ENCODE peak calls at places on chromosomes 3 and 15, in seven cellular contexts. B is colonic mucosa, O is bronchial epithelial cell, G is mammary epithelial cell, A is fibroblast of the aortic adventitia, X is Panc1, D is heart left ventricle. V is an unnamed sample.

GRCh38 chr15:82159922-82160321 is 102.6 kb downstream of the EFL1 start:
- DNase-seq in D (no peak), O (peak), B (no peak), X (peak), G (peak), A (peak), V (no peak)

GRCh38 chr3:48686538-48687219 is 964 bp upstream of the NCKIPSD start:
- DNase-seq in A (no peak), G (no peak), B (no peak), X (no peak), O (peak), D (no peak), V (no peak)

GRCh38 chr15:100050877-100051786 is 290.6 kb downstream of the ADAMTS17 start:
- DNase-seq in B (peak), A (no peak), G (no peak), O (no peak), X (no peak), D (no peak), V (no peak)

GRCh38 chr3:168073842-168074311 is 21.8 kb downstream of the GOLIM4 start:
- DNase-seq in O (no peak), A (no peak), G (peak), B (no peak), X (no peak), D (no peak), V (no peak)

GRCh38 chr15:85676332-85676731 is 118.4 kb downstream of the KLHL25 start:
- DNase-seq in B (no peak), D (no peak), O (peak), X (no peak), G (peak), A (no peak), V (no peak)

GRCh38 chr15:70362911-70363310 is 265.2 kb upstream of the TLE3 start:
- DNase-seq in A (peak), O (no peak), B (no peak), G (no peak), X (no peak), D (peak), V (peak)

GRCh38 chr3:42852443-42852842 is 23.2 kb downstream of the CYP8B1 start:
- DNase-seq in X (no peak), B (no peak), O (no peak), G (no peak), A (no peak), D (no peak), V (no peak)

GRCh38 chr15:90402230-90402629 is 14.2 kb downstream of the IQGAP1 start:
- DNase-seq in X (peak), G (peak), D (peak), O (peak), A (peak), B (peak), V (peak)

GRCh38 chr15:50262533-50262932 is 3.0 kb downstream of the HDC start:
- DNase-seq in D (no peak), B (no peak), O (no peak), G (no peak), A (no peak), X (no peak), V (no peak)

GRCh38 chr15:33148129-33148850 is 46.2 kb downstream of the FMN1 start:
- DNase-seq in O (no peak), B (no peak), D (no peak), X (no peak), G (no peak), A (no peak), V (no peak)

GRCh38 chr3:188904670-188905069 is 267.1 kb upstream of the TPRG1 start:
- DNase-seq in G (peak), X (no peak), D (no peak), A (peak), O (peak), B (no peak), V (no peak)

GRCh38 chr3:126951561-126951960 is 31.4 kb upstream of the PLXNA1 start:
- DNase-seq in D (peak), O (no peak), B (no peak), G (no peak), A (no peak), X (no peak), V (peak)

GRCh38 chr3:56839784-56840724 is 38.3 kb upstream of the ARHGEF3 start:
- DNase-seq in A (peak), D (no peak), O (peak), B (no peak), G (peak), X (peak), V (no peak)

GRCh38 chr3:54557538-54558419 is 370.1 kb downstream of the LRTM1 start:
- DNase-seq in A (no peak), X (no peak), D (no peak), G (peak), O (peak), B (no peak), V (no peak)

GRCh38 chr3:24521306-24522154 is 26.9 kb upstream of the THRB start:
- DNase-seq in O (peak), G (peak), A (peak), B (peak), D (peak), X (no peak), V (peak)

GRCh38 chr3:99658274-99658673 is 19.9 kb downstream of the COL8A1 start:
- DNase-seq in X (no peak), O (no peak), G (no peak), D (no peak), B (no peak), A (no peak), V (no peak)

GRCh38 chr3:30752961-30753360 is 141.5 kb downstream of the GADL1 start:
- DNase-seq in X (no peak), A (peak), G (peak), D (no peak), B (peak), O (peak), V (peak)

GRCh38 chr3:106262976-106263375 is 394.2 kb upstream of the CBLB start:
- DNase-seq in O (no peak), G (no peak), D (no peak), X (no peak), A (peak), B (no peak), V (no peak)

GRCh38 chr3:141228385-141228784 is 3.2 kb upstream of the PXYLP1 start:
- DNase-seq in X (no peak), B (no peak), A (no peak), O (no peak), D (no peak), G (no peak), V (no peak)

GRCh38 chr15:58748787-58749531 is 548 bp downstream of the ADAM10 start:
- DNase-seq in B (peak), X (no peak), G (peak), A (peak), O (no peak), D (peak), V (peak)

GRCh38 chr15:89243046-89243690 is 611 bp upstream of the FANCI start:
- DNase-seq in A (peak), D (no peak), O (no peak), B (no peak), X (no peak), G (no peak), V (no peak)

GRCh38 chr3:170062769-170063168 is 25.0 kb downstream of the GPR160 start:
- DNase-seq in B (no peak), O (no peak), X (no peak), G (no peak), A (no peak), D (no peak), V (no peak)

GRCh38 chr3:5055352-5056004 is 66.6 kb upstream of the ARL8B start:
- DNase-seq in B (no peak), A (no peak), X (no peak), O (no peak), D (no peak), G (no peak), V (no peak)

GRCh38 chr15:75823860-75824613 is 19.2 kb upstream of the UBE2Q2 start:
- DNase-seq in O (peak), X (no peak), A (no peak), D (no peak), B (no peak), G (no peak), V (no peak)

GRCh38 chr15:35545316-35545824 is 595 bp downstream of the DPH6 start:
- DNase-seq in O (peak), X (peak), G (peak), B (peak), A (peak), D (peak), V (peak)

GRCh38 chr3:13715961-13716360 is 163.9 kb downstream of the WNT7A start:
- DNase-seq in B (no peak), A (no peak), X (no peak), D (no peak), G (no peak), O (no peak), V (no peak)

GRCh38 chr3:12004741-12005513 is 739 bp downstream of the SYN2 start:
- DNase-seq in D (no peak), A (no peak), G (no peak), X (no peak), O (no peak), B (no peak), V (no peak)

GRCh38 chr3:179606534-179607085 is 2.0 kb downstream of the NDUFB5 start:
- DNase-seq in B (no peak), A (peak), G (no peak), D (no peak), O (no peak), X (no peak), V (no peak)

GRCh38 chr3:36904641-36905040 is 40.2 kb downstream of the TRANK1 start:
- DNase-seq in G (no peak), B (no peak), O (peak), X (no peak), D (peak), A (peak), V (no peak)

GRCh38 chr3:176469694-176470205 is 727.5 kb downstream of the TBL1XR1 start:
- DNase-seq in G (no peak), B (no peak), O (peak), X (no peak), D (no peak), A (no peak), V (no peak)

GRCh38 chr3:196216681-196217211 is 412 bp downstream of the SLC51A start:
- DNase-seq in X (no peak), G (no peak), B (no peak), A (no peak), D (no peak), O (no peak), V (no peak)

GRCh38 chr3:13174011-13174802 is 101.0 kb upstream of the IQSEC1 start:
- DNase-seq in D (no peak), A (no peak), G (no peak), X (no peak), B (no peak), O (no peak), V (no peak)

GRCh38 chr3:27573780-27574437 is 89.7 kb upstream of the SLC4A7 start:
- DNase-seq in D (no peak), G (no peak), X (no peak), A (no peak), B (no peak), O (no peak), V (no peak)

GRCh38 chr3:128870327-128870726 is 9.1 kb upstream of the ACAD9 start:
- DNase-seq in O (no peak), B (no peak), D (no peak), X (no peak), G (no peak), A (no peak), V (no peak)

DNA sequence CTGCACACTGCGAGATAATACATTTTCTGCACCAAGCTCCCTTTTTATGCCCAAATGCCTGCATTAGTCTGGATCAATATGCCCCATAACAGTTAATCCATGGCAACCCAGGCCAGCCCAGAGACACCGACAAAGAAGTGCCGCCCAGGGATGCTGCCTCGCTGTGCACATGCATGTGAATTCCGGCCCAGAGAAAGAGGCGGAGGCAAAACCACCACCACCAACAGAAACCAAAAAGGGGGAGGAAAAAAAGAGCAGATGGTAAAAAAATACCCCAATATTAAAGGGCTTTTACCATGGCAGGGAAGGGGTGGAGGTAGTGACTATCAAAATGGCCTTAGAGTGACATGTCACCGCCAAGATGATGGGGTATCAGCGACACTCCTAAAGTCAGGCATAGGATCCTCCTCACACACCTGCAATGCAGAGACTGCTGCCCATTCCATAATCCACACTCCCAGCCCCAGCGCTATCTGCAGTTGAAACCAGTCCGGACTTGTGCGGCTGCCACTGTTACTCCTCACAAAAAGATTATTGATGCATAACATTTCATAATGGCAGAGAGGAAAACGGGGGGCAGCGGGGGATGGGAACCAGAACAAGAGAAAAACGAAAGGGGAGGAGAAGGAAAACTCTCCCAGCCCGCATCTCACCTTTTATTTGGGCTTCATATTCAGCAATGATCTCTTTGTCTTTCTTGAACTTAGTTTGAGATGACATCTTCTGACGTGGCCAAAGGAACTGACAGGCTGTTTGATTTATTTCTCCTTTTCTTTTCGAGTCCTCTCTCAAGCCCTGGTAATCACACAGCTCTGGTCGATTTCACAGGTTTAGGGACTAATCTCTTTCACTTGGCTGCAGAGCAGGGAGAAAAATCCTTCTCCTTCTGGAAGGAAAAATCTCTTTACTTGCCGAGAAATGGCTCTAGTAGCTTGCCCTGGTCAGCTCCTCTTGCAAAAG is 934 bp downstream of the SRGAP3 start:
- DNase-seq in X (no peak), A (no peak), O (peak), D (no peak), G (peak), B (peak), V (no peak)
- H3K4me3 ChIP-seq in X (peak), A (peak), O (peak), D (peak), G (peak), B (peak), V (peak)

GRCh38 chr3:39178553-39178952 is 13.8 kb downstream of the XIRP1 start:
- DNase-seq in D (no peak), A (peak), G (no peak), X (no peak), O (no peak), B (no peak), V (no peak)
- H3K4me3 ChIP-seq in D (peak), A (no peak), G (no peak), X (peak), O (no peak), B (no peak), V (peak)

DNA sequence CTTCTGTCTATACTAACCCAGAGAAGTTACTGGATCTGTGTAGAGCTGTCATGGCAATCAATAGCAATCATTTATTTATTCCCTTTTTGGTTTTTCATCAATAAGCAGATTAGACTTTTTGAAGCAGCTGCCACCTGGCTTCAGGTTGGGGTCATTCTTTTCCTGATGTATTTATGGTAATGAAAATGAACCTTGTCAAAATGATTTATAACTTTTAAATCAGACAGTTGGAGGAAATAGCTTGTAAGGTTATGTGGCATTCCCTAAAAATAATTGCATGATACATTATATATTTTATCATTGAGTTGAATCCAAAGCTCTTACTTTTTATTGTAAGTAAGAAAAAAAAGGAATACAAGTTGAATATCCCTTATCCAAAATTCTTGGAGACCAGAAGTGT is 8.6 kb downstream of the TIPARP start:
- DNase-seq in D (no peak), O (no peak), B (no peak), A (no peak), X (no peak), G (no peak), V (no peak)
- H3K4me3 ChIP-seq in D (no peak), O (no peak), B (no peak), A (no peak), X (no peak), G (peak), V (no peak)

GRCh38 chr3:52046914-52047239 is 9.5 kb downstream of the DUSP7 start:
- DNase-seq in O (no peak), X (no peak), G (no peak), A (no peak), D (no peak), B (no peak), V (no peak)
- H3K4me3 ChIP-seq in O (peak), X (no peak), G (no peak), A (no peak), D (no peak), B (no peak), V (no peak)

GRCh38 chr3:186413615-186414415 is 51.8 kb upstream of the DGKG start:
- DNase-seq in G (peak), O (peak), X (no peak), A (peak), D (peak), B (no peak), V (peak)
- H3K4me3 ChIP-seq in G (no peak), O (no peak), X (peak), A (peak), D (peak), B (peak), V (peak)

DNA sequence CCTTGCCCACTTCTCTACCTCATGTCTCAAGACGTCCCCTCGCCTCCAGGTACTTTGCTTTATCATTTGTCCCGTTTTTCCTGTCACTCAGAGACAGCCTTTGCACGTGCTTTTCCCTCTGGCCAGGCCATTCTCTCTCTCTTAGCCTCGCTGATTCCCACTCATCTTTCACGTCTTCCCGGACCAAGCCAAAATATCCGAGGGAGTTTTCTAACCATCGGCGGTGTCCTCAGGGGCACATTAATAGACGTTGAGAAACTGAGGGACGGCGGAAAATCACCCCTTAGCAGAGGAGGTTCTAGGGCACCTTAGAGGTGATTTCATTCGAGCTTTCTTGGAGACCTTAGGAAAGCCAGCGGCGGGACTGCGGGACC is 551 bp downstream of the SUSD5 start:
- DNase-seq in G (no peak), D (no peak), X (no peak), B (no peak), A (peak), O (no peak), V (no peak)
- H3K4me3 ChIP-seq in G (no peak), D (peak), X (peak), B (no peak), A (peak), O (peak), V (peak)

DNA sequence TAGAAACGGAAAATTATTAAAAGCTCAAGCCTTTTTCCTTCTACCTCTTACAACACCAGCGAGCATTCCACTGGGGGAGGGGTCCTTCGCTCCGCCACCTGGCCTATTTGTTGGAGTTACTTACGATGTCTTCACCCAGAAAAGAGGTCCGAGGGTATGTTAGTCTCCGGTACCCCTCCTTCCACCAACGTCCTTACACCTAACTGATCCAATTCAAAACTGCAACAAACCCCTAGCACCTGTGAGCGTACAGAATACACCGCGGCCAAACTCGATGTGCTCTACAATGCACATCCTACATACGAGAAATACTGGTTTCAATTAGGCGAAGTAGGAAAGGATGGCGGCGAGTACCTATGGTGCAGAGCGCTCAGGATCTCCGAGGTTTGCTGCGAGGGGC is 958 bp downstream of the SLITRK3 start:
- DNase-seq in X (no peak), A (no peak), D (no peak), O (no peak), B (no peak), G (no peak), V (no peak)
- H3K4me3 ChIP-seq in X (peak), A (no peak), D (no peak), O (no peak), B (peak), G (no peak), V (peak)

GRCh38 chr15:38134252-38134651 is 118.4 kb upstream of the SPRED1 start:
- DNase-seq in X (no peak), D (peak), O (no peak), A (no peak), B (no peak), G (no peak), V (no peak)
- H3K4me3 ChIP-seq in X (no peak), D (no peak), O (no peak), A (no peak), B (no peak), G (no peak), V (no peak)